ENCODE peak calls at places on chromosomes 4 and X, in six cellular contexts. U is memory B cell, K is putamen, C is HEK293T, T is MM.1S, P is A172. V is an unnamed sample.
A peak's percentile ranks its signal among the peaks of the same experiment; 100 is the strongest.

GRCh38 chr4:7043521-7044414 is 596 bp downstream of the TADA2B start:
- DNase-seq in U (peak; percentile 49), P (peak; percentile 5), K (no peak), C (no peak), T (peak; percentile 57), V (no peak)

GRCh38 chr4:38752393-38752961 is 30.3 kb downstream of the TLR10 start:
- DNase-seq in U (no peak), T (peak; percentile 78), K (no peak), P (peak; percentile 28), C (no peak), V (no peak)

GRCh38 chrX:36573720-36574119 is 434.4 kb upstream of the FAM47C start:
- DNase-seq in C (no peak), K (no peak), T (no peak), U (no peak), P (no peak), V (peak; percentile 27)

GRCh38 chr4:114217150-114217817 is 237.8 kb upstream of the ARSJ start:
- DNase-seq in U (no peak), K (no peak), P (no peak), T (no peak), C (no peak), V (no peak)

GRCh38 chr4:41144812-41145211 is 69.5 kb downstream of the APBB2 start:
- DNase-seq in U (no peak), K (no peak), C (no peak), T (no peak), P (no peak), V (no peak)

GRCh38 chrX:42119076-42119475 is 195.7 kb upstream of the CASK start:
- DNase-seq in T (no peak), C (no peak), U (no peak), K (no peak), P (peak; percentile 72), V (no peak)

GRCh38 chr4:154073107-154073817 is 284.4 kb upstream of the SFRP2 start:
- DNase-seq in P (peak; percentile 82), U (no peak), T (no peak), C (no peak), K (peak; percentile 11), V (no peak)

GRCh38 chrX:11934089-11934488 is 176.1 kb downstream of the MSL3 start:
- DNase-seq in K (no peak), C (no peak), P (no peak), T (no peak), U (no peak), V (no peak)

GRCh38 chr4:2881431-2881830 is 37.8 kb downstream of the ADD1 start:
- DNase-seq in U (no peak), P (no peak), T (no peak), C (no peak), K (no peak), V (no peak)

GRCh38 chr4:20809796-20810195 is 109.5 kb downstream of the PACRGL start:
- DNase-seq in C (no peak), U (no peak), P (no peak), T (no peak), K (no peak), V (peak; percentile 11)

GRCh38 chr4:168584321-168584771 is 87.5 kb downstream of the PALLD start:
- DNase-seq in K (no peak), C (no peak), U (no peak), P (peak; percentile 67), T (no peak), V (no peak)

GRCh38 chr4:129988957-129989356 is 893.0 kb downstream of the C4orf33 start:
- DNase-seq in C (no peak), P (no peak), T (no peak), K (no peak), U (no peak), V (no peak)

GRCh38 chr4:149549911-149550310 is 265.7 kb downstream of the IQCM start:
- DNase-seq in C (no peak), P (peak; percentile 6), T (no peak), U (no peak), K (no peak), V (peak; percentile 2)

GRCh38 chrX:106481341-106481740 is 130.4 kb upstream of the RADX start:
- DNase-seq in T (peak; percentile 59), C (peak; percentile 69), K (peak; percentile 23), P (peak; percentile 11), U (peak; percentile 34), V (peak; percentile 36)

GRCh38 chr4:155675709-155676429 is 9.2 kb downstream of the GUCY1A1 start:
- DNase-seq in U (no peak), P (no peak), C (peak; percentile 38), K (no peak), T (peak; percentile 72), V (peak; percentile 31)

GRCh38 chr4:6371827-6372226 is 100.6 kb downstream of the PPP2R2C start:
- DNase-seq in U (no peak), C (no peak), T (no peak), K (peak; percentile 34), P (no peak), V (no peak)

GRCh38 chrX:15328821-15329220 is 6.5 kb downstream of the PIGA start:
- DNase-seq in C (no peak), T (no peak), P (no peak), K (no peak), U (no peak), V (no peak)

V was measured in globus pallidus.